ENCODE peak calls at places on chromosomes 5 and 9, in nine cellular contexts. D, R, I, E, U, W, A, C and N are unnamed samples. For H3K9me3, the result is how much of the 10 kb centered on the place peaks cover.

GRCh38 chr9:95211028-95211427 is 106.5 kb downstream of the FANCC start:
- DNase-seq in D (no peak), U (no peak), W (no peak), I (peak), R (no peak), A (peak), E (no peak), C (no peak), N (peak)

GRCh38 chr9:36987409-36987808 is 46.7 kb downstream of the PAX5 start:
- DNase-seq in C (no peak), E (no peak), U (no peak), R (no peak), D (no peak), A (no peak), I (no peak), W (no peak), N (no peak)

GRCh38 chr5:96780626-96781025 is 27.1 kb downstream of the ERAP1 start:
- DNase-seq in E (no peak), C (no peak), R (no peak), D (no peak), W (no peak), I (no peak), U (no peak), A (no peak), N (no peak)

GRCh38 chr5:1463326-1464095 is 18.3 kb upstream of the SLC6A3 start:
- DNase-seq in R (peak), A (no peak), D (no peak), I (no peak), U (no peak), W (no peak), C (no peak), E (no peak), N (no peak)

GRCh38 chr5:176405656-176406435 is 10.5 kb downstream of the CLTB start:
- DNase-seq in I (no peak), A (no peak), U (no peak), C (no peak), W (peak), D (no peak), E (no peak), R (peak), N (no peak)

GRCh38 chr5:87048156-87048555 is 219.5 kb upstream of the RASA1 start:
- DNase-seq in A (no peak), E (no peak), U (no peak), W (peak), I (peak), C (no peak), R (no peak), D (no peak), N (no peak)

GRCh38 chr9:2109066-2109650 is 94.0 kb downstream of the SMARCA2 start:
- DNase-seq in E (no peak), R (no peak), W (no peak), A (no peak), U (no peak), D (no peak), I (no peak), C (no peak), N (no peak)

GRCh38 chr9:37623267-37623666 is 27.5 kb upstream of the FRMPD1 start:
- DNase-seq in U (no peak), C (no peak), R (no peak), A (no peak), D (no peak), I (no peak), W (no peak), E (no peak), N (no peak)

GRCh38 chr5:134541736-134542376 is 16.4 kb downstream of the JADE2 start:
- DNase-seq in D (peak), R (peak), C (no peak), I (peak), U (no peak), E (peak), A (peak), W (no peak), N (peak)

GRCh38 chr5:74126294-74126693 is 500.3 kb downstream of the ARHGEF28 start:
- DNase-seq in A (no peak), R (no peak), E (no peak), D (no peak), C (no peak), W (no peak), U (no peak), I (no peak), N (no peak)

GRCh38 chr5:119220576-119221197 is 135.1 kb upstream of the TNFAIP8 start:
- DNase-seq in R (no peak), D (no peak), E (no peak), W (no peak), I (no peak), U (no peak), C (no peak), A (no peak), N (no peak)

GRCh38 chr5:82820958-82821880 is 256.0 kb downstream of the TMEM167A start:
- DNase-seq in E (no peak), A (no peak), I (no peak), R (no peak), D (no peak), U (no peak), W (no peak), C (no peak), N (no peak)

GRCh38 chr5:18745988-18746615 is 1111.8 kb downstream of the TAF11L14 start:
- DNase-seq in E (no peak), W (peak), C (no peak), A (no peak), I (peak), R (peak), U (no peak), D (no peak), N (no peak)

GRCh38 chr9:137381501-137382443 is 41.2 kb downstream of the EXD3 start:
- DNase-seq in I (no peak), D (no peak), E (peak), C (peak), W (no peak), R (peak), A (no peak), U (no peak), N (no peak)

GRCh38 chr9:130885422-130886375 is 10.9 kb downstream of the QRFP start:
- DNase-seq in E (no peak), U (no peak), I (no peak), W (no peak), A (no peak), C (peak), R (peak), D (no peak), N (no peak)

GRCh38 chr5:18216016-18216415 is 581.8 kb downstream of the TAF11L14 start:
- DNase-seq in I (no peak), U (no peak), E (no peak), W (no peak), R (no peak), D (no peak), C (no peak), A (no peak), N (no peak)

GRCh38 chr9:131608469-131609115 is 63.3 kb downstream of the PRRT1B start:
- DNase-seq in I (no peak), W (peak), R (peak), C (peak), E (peak), D (peak), U (peak), A (peak), N (peak)

GRCh38 chr9:16236326-16236725 is 634.1 kb downstream of the BNC2 start:
- DNase-seq in C (peak), W (peak), E (no peak), A (no peak), U (peak), D (peak), R (no peak), I (no peak), N (no peak)

GRCh38 chr5:34734321-34734720 is 78.2 kb downstream of the RAI14 start:
- DNase-seq in R (no peak), C (no peak), I (no peak), U (no peak), A (no peak), D (no peak), E (no peak), W (no peak), N (no peak)

GRCh38 chr5:4553968-4554367 is 586.2 kb upstream of the ADAMTS16 start:
- DNase-seq in A (no peak), R (no peak), E (no peak), U (no peak), D (no peak), I (no peak), W (no peak), C (no peak), N (no peak)

GRCh38 chr5:42900734-42901133 is 89.0 kb upstream of the SELENOP start:
- DNase-seq in U (no peak), C (no peak), A (no peak), I (no peak), E (no peak), R (no peak), D (no peak), W (no peak), N (no peak)

DNA sequence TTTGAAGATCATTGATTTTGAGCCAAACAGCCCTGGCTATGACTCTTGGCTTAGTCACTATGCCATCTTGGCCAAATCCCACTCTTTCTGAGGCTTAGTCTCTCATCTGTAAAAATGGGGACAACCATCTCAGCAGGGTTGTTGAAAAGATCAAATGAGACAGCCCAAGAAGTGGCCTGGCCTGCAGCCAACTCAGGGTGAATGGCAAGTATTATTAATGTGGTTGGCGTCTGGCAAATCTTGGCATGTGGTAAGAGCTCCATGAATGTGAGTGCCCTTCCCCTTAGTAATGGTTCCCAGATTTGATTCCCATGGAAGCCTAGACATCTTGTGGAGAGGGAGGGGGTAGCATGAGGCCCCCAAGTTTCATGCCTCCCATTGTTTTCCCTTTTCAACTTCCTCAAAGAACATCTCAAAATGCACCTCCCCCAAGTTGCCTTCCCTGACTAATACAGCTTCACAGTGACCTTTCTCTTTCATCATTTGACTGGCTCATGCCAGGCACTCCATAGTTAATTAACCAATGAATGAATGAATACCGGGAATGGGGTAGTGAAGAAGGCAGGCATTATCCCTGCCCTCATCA is 11.8 kb upstream of the TGFBI start:
- DNase-seq in W (peak), E (no peak), U (no peak), R (peak), D (no peak), I (no peak), A (peak), C (peak), N (no peak)
- TF ChIP-seq CTCF in W (no peak), E (no peak), U (no peak), R (no peak), D (no peak), I (no peak), A (no peak), C (no peak), N (no peak)

DNA sequence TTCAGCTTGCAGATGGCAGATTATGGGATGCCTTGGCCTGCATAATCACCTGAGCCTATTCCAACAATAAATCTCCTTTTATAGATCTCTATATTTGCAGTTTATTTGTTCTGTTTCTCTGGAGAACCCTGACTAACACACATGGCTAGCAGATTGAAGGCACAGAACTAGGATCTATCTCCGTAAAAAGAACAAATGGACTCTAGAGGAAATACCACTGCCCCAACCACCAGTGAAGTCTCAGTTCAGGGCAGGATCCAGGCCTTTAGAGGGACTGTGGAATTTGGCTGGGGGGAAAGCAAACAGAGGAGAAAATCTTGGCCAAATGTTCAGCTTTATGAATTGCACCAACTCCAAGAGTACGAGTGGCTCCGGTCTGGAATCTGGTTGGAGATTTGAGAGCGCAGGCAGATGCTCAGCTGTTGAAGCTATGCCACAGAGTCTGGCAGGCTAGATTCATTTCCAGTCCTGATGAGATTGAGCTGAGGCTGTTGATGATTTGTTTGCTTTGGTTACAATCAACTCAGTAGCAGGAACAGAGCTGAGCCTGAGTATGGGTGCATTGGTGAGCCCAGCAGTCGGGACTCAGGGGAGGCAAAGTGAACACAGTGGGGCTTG is 9.2 kb upstream of the HSPB3 start:
- DNase-seq in C (no peak), D (no peak), E (no peak), W (no peak), U (no peak), I (no peak), A (no peak), R (peak), N (no peak)
- TF ChIP-seq POLR2A in C (no peak), D (no peak), E (no peak), W (no peak), U (no peak), I (no peak), A (no peak), R (no peak), N (no peak)

DNA sequence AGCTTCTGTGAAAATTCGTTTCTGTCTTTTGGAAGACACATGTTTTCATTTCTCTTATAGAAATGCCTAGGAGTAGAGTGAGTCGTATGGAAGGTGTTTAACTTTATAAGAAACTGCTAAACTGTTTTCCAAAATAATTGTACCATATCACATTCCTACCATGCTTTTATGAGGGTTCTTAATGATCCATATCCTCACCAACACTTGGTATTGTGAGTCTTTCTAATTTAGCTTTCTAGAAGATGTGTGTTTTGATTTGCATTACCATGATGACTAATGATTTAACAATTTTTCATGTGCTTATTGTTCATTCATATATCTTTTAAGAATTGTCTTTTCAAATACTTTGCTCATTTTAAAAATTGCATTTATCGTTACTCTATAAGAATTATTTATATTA is 223.6 kb downstream of the COMMD10 start:
- DNase-seq in U (no peak), D (no peak), C (no peak), A (no peak), E (no peak), R (no peak), W (peak), I (no peak), N (no peak)
- H3K9me3 ChIP-seq in U (under half), D (under half), C (under half), A (under half), E (under half), R (half or more), W (under half), I (under half), N (under half)

GRCh38 chr5:33180900-33181299 is 259.9 kb upstream of the TARS1 start:
- DNase-seq in D (no peak), R (no peak), U (no peak), A (no peak), I (no peak), E (no peak), W (peak), C (no peak), N (no peak)
- TF ChIP-seq CTCF in D (peak), R (peak), U (no peak), A (no peak), I (no peak), E (no peak), W (peak), C (peak), N (no peak)

GRCh38 chr9:114397848-114398605 is 10.2 kb upstream of the AKNA start:
- DNase-seq in I (peak), U (peak), E (peak), A (peak), D (peak), R (peak), C (peak), W (peak), N (peak)
- TF ChIP-seq POLR2A in I (peak), U (peak), E (peak), A (peak), D (peak), R (no peak), C (peak), W (peak), N (no peak)

DNA sequence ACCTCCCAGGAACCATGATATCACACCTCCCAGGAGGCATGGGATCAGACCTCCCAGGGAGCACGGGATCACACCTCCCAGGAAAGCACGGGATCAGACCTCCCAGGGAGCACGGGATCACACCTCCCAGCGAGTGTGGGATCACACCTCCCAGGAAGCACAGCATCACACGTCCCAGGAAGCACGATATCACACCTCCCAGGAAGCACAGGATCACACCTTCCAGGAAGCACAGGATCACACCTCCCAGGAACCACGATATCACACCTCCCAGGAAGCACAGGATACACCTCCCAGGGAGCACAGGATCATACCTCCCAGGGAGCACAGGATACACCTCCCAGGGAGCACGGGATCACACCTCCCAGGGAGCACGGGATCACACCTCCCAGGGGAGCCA is 30.0 kb upstream of the FCN2 start:
- DNase-seq in W (no peak), D (no peak), A (no peak), E (no peak), I (no peak), U (no peak), C (no peak), R (no peak), N (no peak)
- H3K9me3 ChIP-seq in W (under half), D (under half), A (under half), E (under half), I (under half), U (under half), C (under half), R (under half), N (under half)

DNA sequence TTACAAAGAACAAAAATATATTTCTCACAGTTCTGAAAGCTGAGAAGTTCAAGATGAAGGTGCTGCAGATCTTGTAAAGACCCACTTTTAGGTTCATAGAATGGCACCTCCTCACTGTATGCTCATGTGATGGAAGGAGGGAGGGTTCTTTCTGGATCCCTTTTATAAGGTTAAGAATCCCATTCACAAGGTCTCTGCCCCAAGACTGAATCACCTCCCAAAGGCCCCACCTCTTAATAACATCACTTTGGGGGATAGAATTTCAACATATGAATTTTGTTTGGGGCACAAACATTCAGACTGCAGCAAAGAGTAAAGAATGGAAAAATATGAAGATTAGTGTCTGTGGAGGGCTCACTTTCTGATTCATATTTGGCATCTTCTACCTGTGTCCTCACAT is 77.1 kb upstream of the PRR16 start:
- DNase-seq in U (no peak), E (no peak), A (no peak), W (no peak), R (no peak), D (no peak), I (no peak), C (no peak), N (no peak)
- TF ChIP-seq CTCF in U (no peak), E (no peak), A (no peak), W (no peak), R (no peak), D (no peak), I (no peak), C (no peak), N (no peak)

GRCh38 chr5:159210306-159210722 is 961 bp upstream of the RNF145 start:
- DNase-seq in D (no peak), R (no peak), A (no peak), C (no peak), W (peak), U (no peak), I (peak), E (no peak), N (no peak)

GRCh38 chr5:159208508-159209437 is 580 bp downstream of the RNF145 start:
- DNase-seq in U (peak), C (peak), I (peak), R (peak), W (peak), D (peak), A (peak), E (peak), N (peak)

GRCh38 chr5:159207616-159208507 is 1.5 kb downstream of the RNF145 start:
- DNase-seq in E (peak), A (peak), W (peak), D (peak), R (peak), I (peak), U (peak), C (peak), N (peak)

GRCh38 chr5:159210846-159211245 is 1.5 kb upstream of the RNF145 start:
- DNase-seq in I (peak), U (no peak), A (no peak), W (no peak), R (no peak), C (no peak), D (no peak), E (no peak), N (no peak)

GRCh38 chr5:159209438-159210305 is at the start of gene RNF145:
- DNase-seq in I (peak), E (peak), C (peak), U (peak), D (peak), R (peak), A (peak), W (peak), N (peak)
- TF ChIP-seq POLR2A in I (peak), E (no peak), C (no peak), U (peak), D (peak), R (no peak), A (peak), W (peak), N (no peak)

DNA sequence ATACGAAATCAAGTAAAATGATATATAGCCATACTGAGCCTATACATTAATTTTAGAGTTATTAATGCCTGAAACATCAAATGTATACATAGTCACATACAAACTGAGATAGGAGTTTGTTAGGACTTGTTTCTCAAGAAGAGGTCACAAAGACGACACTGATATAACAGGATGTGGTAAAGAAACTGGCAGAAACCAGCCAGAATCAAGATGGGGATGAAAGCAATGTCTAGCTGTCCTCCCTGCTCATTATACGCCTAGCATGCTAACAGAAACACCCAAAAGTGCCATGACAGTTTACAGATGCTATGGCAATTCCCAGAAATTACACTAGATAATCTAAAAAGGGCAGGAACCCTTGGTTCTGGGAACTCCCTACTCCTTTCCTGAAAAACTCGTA is 11.0 kb upstream of the MRPS30 start:
- DNase-seq in W (no peak), R (no peak), E (no peak), A (no peak), C (no peak), D (no peak), U (no peak), I (peak), N (no peak)
- H3K9me3 ChIP-seq in W (under half), R (under half), E (under half), A (under half), C (under half), D (under half), U (under half), I (under half), N (under half)

DNA sequence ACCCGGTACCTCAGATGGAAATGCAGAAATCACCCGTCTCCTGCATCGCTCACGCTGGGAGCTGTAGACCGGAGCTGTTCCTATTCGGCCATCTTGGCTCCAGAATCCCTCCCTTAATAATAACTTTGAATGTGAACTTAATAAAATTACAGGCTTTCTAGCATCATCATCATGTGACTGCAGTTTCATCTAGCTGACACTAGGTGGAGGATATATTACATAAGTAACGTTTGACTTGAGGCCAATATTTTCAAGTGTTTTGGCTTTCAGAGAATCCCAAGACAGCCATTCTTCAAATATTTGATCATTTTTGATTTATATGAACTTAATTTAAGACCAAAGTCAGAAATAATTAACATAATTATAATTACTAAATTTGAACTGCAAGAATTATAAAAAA is 474.9 kb upstream of the CDH10 start:
- DNase-seq in I (peak), W (peak), E (no peak), D (no peak), A (no peak), U (no peak), R (no peak), C (no peak), N (no peak)
- TF ChIP-seq CTCF in I (peak), W (no peak), E (no peak), D (no peak), A (no peak), U (no peak), R (no peak), C (no peak), N (peak)